ENCODE peak calls at places on chromosomes 2 and 18, in nine cellular contexts. X is Peyer's patch, J is GM06990, S is thyroid gland, Z is pancreas, U is WERI-Rb-1, L is A549, G is left lung, E is PC-3. T is an unnamed sample.

GRCh38 chr2:195280024-195280423 is 377.0 kb upstream of the SLC39A10 start:
- DNase-seq in X (no peak), J (no peak), S (no peak), Z (no peak), U (no peak), L (no peak), G (no peak), E (no peak), T (no peak)

GRCh38 chr2:48482774-48483173 is 47.2 kb upstream of the STON1 start:
- DNase-seq in X (no peak), J (no peak), S (no peak), Z (no peak), U (no peak), L (no peak), G (no peak), E (no peak), T (no peak)

GRCh38 chr2:62760555-62760954 is 55.0 kb downstream of the EHBP1 start:
- DNase-seq in X (no peak), J (no peak), S (no peak), Z (no peak), U (no peak), L (no peak), G (no peak), E (peak), T (peak)

GRCh38 chr2:240482141-240482540 is 46.7 kb downstream of the GPC1 start:
- DNase-seq in X (no peak), J (no peak), S (no peak), Z (no peak), U (no peak), L (no peak), G (peak), E (no peak), T (no peak)

GRCh38 chr2:9970386-9971044 is 19.0 kb downstream of the GRHL1 start:
- DNase-seq in X (no peak), J (no peak), S (no peak), Z (no peak), U (peak), L (no peak), G (no peak), E (no peak), T (no peak)

GRCh38 chr18:3345885-3346284 is 84.0 kb downstream of the MYL12B start:
- DNase-seq in X (no peak), J (no peak), S (no peak), Z (no peak), U (no peak), L (no peak), G (no peak), E (no peak), T (no peak)

GRCh38 chr2:1495676-1496393 is 82.6 kb downstream of the TPO start:
- DNase-seq in X (peak), J (no peak), S (no peak), Z (no peak), U (no peak), L (no peak), G (peak), E (no peak), T (no peak)

GRCh38 chr2:8004250-8004681 is 677.6 kb upstream of the ID2 start:
- DNase-seq in X (no peak), J (no peak), S (no peak), Z (no peak), U (no peak), L (peak), G (no peak), E (peak), T (no peak)

GRCh38 chr2:160568861-160569260 is 75.3 kb upstream of the RBMS1 start:
- DNase-seq in X (no peak), J (no peak), S (no peak), Z (no peak), U (no peak), L (no peak), G (no peak), E (no peak), T (no peak)

GRCh38 chr18:59238385-59238784 is 18.4 kb downstream of the GRP start:
- DNase-seq in X (no peak), J (no peak), S (no peak), Z (no peak), U (no peak), L (no peak), G (no peak), E (no peak), T (no peak)

GRCh38 chr2:122031544-122032263 is 276.3 kb downstream of the TSN start:
- DNase-seq in X (no peak), J (no peak), S (no peak), Z (no peak), U (peak), L (no peak), G (no peak), E (no peak), T (no peak)

GRCh38 chr2:189285351-189285750 is 105.8 kb upstream of the COL5A2 start:
- DNase-seq in X (no peak), J (no peak), S (no peak), Z (no peak), U (no peak), L (no peak), G (no peak), E (no peak), T (no peak)

GRCh38 chr2:149040451-149040850 is 2.0 kb downstream of the LYPD6B start:
- DNase-seq in X (no peak), J (peak), S (no peak), Z (no peak), U (peak), L (peak), G (no peak), E (peak), T (no peak)

GRCh38 chr2:118197011-118197695 is 108.9 kb downstream of the INSIG2 start:
- DNase-seq in X (no peak), J (no peak), S (no peak), Z (no peak), U (no peak), L (no peak), G (no peak), E (peak), T (no peak)

GRCh38 chr2:9071032-9071431 is 67.5 kb upstream of the MBOAT2 start:
- DNase-seq in X (peak), J (no peak), S (no peak), Z (no peak), U (no peak), L (peak), G (no peak), E (peak), T (no peak)

GRCh38 chr2:177691177-177691576 is 298.6 kb downstream of the AGPS start:
- DNase-seq in X (no peak), J (no peak), S (no peak), Z (no peak), U (no peak), L (no peak), G (no peak), E (no peak), T (no peak)

GRCh38 chr18:8890957-8891464 is 185.7 kb downstream of the MTCL1 start:
- DNase-seq in X (no peak), J (no peak), S (no peak), Z (no peak), U (no peak), L (peak), G (no peak), E (peak), T (peak)

GRCh38 chr2:173997269-173997668 is 32.1 kb upstream of the SP3 start:
- DNase-seq in X (peak), J (peak), S (peak), Z (peak), U (no peak), L (no peak), G (peak), E (no peak), T (no peak)

GRCh38 chr2:194672994-194673393 is 984.0 kb upstream of the SLC39A10 start:
- DNase-seq in X (no peak), J (no peak), S (no peak), Z (no peak), U (no peak), L (no peak), G (no peak), E (peak), T (no peak)

GRCh38 chr2:17594533-17595391 is 54.3 kb downstream of the VSNL1 start:
- DNase-seq in X (no peak), J (no peak), S (no peak), Z (no peak), U (no peak), L (no peak), G (no peak), E (peak), T (peak)

GRCh38 chr2:145141981-145142380 is 622.1 kb upstream of the ZEB2 start:
- DNase-seq in X (no peak), J (no peak), S (no peak), Z (no peak), U (no peak), L (no peak), G (no peak), E (no peak), T (no peak)

GRCh38 chr18:13486686-13487085 is 239.7 kb downstream of the FAM210A start:
- DNase-seq in X (no peak), J (no peak), S (no peak), Z (no peak), U (no peak), L (no peak), G (no peak), E (no peak), T (no peak)

GRCh38 chr2:14316594-14316993 is 315.9 kb upstream of the LRATD1 start:
- DNase-seq in X (no peak), J (no peak), S (no peak), Z (no peak), U (no peak), L (no peak), G (no peak), E (no peak), T (no peak)

GRCh38 chr2:36459725-36460137 is 104.2 kb downstream of the CRIM1 start:
- DNase-seq in X (peak), J (no peak), S (peak), Z (peak), U (peak), L (peak), G (no peak), E (peak), T (no peak)

GRCh38 chr2:123495241-123495640 is 529.8 kb upstream of the CNTNAP5 start:
- DNase-seq in X (no peak), J (no peak), S (no peak), Z (no peak), U (no peak), L (no peak), G (no peak), E (peak), T (no peak)

GRCh38 chr2:212424090-212424489 is 114.5 kb downstream of the ERBB4 start:
- DNase-seq in X (no peak), J (no peak), S (no peak), Z (no peak), U (no peak), L (no peak), G (no peak), E (peak), T (no peak)

GRCh38 chr18:56532176-56532840 is 106.1 kb downstream of the TXNL1 start:
- DNase-seq in X (no peak), J (peak), S (no peak), Z (no peak), U (no peak), L (no peak), G (no peak), E (peak), T (peak)

GRCh38 chr2:222609391-222609790 is 46.5 kb downstream of the FARSB start:
- DNase-seq in X (no peak), J (no peak), S (no peak), Z (no peak), U (no peak), L (no peak), G (no peak), E (no peak), T (no peak)

GRCh38 chr2:141015339-141016047 is 1115.3 kb downstream of the LRP1B start:
- DNase-seq in X (no peak), J (no peak), S (peak), Z (no peak), U (peak), L (no peak), G (no peak), E (no peak), T (peak)
- TF ChIP-seq CTCF in X (no peak), J (no peak), S (no peak), Z (no peak), U (no peak), L (no peak), G (no peak), E (no peak), T (no peak)

GRCh38 chr2:108589786-108590185 is 55.5 kb downstream of the LIMS1 start:
- DNase-seq in X (no peak), J (no peak), S (no peak), Z (no peak), U (no peak), L (no peak), G (no peak), E (no peak), T (no peak)

GRCh38 chr2:108587621-108588020 is 53.4 kb downstream of the LIMS1 start:
- DNase-seq in X (no peak), J (no peak), S (no peak), Z (peak), U (no peak), L (no peak), G (no peak), E (peak), T (no peak)

GRCh38 chr2:108586631-108587030 is 52.4 kb downstream of the LIMS1 start:
- DNase-seq in X (no peak), J (no peak), S (no peak), Z (no peak), U (no peak), L (no peak), G (no peak), E (no peak), T (no peak)

GRCh38 chr2:108589372-108589771 is 55.1 kb downstream of the LIMS1 start:
- DNase-seq in X (no peak), J (no peak), S (no peak), Z (no peak), U (no peak), L (no peak), G (no peak), E (no peak), T (no peak)

DNA sequence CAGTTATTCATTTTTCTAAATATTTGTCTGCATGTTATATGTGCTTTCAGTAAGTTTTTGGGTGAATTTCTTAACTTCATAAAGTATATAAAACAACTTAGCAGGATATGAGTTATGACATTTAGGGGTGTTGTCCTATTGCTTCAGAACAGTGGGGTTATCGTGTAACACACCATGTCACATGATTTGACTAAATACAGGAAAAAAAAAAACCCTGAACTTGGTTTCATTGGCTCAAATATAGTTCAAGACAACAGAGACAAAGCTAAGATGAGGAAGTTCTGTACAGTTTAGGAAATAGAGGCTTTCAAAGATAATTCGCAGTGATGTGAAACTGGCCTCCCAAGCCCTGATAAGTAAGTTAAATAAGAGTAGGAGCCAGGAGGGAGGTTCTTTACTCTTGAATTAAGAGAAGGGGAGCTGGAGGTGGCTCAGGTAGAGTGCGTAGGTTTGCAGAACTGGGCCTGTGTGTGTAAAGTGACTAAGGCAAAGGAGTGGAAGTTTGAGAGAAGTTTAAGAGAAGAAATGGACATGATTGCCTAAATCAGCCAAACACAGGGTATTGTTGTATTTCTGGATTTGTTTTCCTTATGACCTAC is 53.9 kb downstream of the LIMS1 start:
- DNase-seq in X (no peak), J (no peak), S (no peak), Z (no peak), U (no peak), L (no peak), G (no peak), E (peak), T (no peak)
- H3K4me3 ChIP-seq in X (no peak), J (no peak), S (no peak), Z (no peak), U (no peak), L (no peak), G (no peak), E (no peak), T (no peak)

GRCh38 chr2:45729753-45730512 is 78.5 kb downstream of the PRKCE start:
- DNase-seq in X (no peak), J (peak), S (peak), Z (no peak), U (peak), L (peak), G (no peak), E (peak), T (no peak)
- TF ChIP-seq CTCF in X (peak), J (peak), S (peak), Z (peak), U (peak), L (no peak), G (peak), E (peak), T (peak)

DNA sequence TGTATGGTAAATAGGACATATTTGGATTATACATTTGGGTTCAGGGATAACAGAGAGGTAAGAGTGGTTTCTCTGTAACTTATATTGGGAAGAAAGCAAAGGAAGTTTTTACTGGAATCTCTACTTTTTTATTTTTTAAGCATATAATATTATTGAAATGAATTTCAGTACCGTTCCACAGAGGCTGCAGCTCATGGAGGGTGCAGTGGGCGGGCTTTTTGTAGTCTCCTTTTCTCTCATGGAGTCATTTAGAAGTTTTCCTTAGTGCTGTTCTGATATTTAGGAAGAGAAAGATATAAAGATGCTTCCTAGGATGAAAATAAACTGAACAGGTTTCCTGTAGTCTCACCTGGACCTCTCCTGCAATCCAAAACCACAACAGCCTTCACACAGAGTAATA is 1153.3 kb upstream of the TMEFF2 start:
- DNase-seq in X (no peak), J (no peak), S (no peak), Z (no peak), U (no peak), L (no peak), G (no peak), E (no peak), T (no peak)
- H3K4me3 ChIP-seq in X (no peak), J (no peak), S (no peak), Z (no peak), U (no peak), L (peak), G (no peak), E (peak), T (no peak)

GRCh38 chr18:70172225-70172624 is 33.3 kb downstream of the RTTN start:
- DNase-seq in X (no peak), J (no peak), S (no peak), Z (no peak), U (no peak), L (no peak), G (no peak), E (peak), T (peak)
- TF ChIP-seq CTCF in X (peak), J (peak), S (no peak), Z (no peak), U (no peak), L (peak), G (no peak), E (peak), T (peak)

GRCh38 chr2:232875256-232876070 is 5.4 kb downstream of the SNORC start:
- DNase-seq in X (no peak), J (no peak), S (no peak), Z (no peak), U (peak), L (no peak), G (no peak), E (peak), T (no peak)
- H3K4me3 ChIP-seq in X (peak), J (peak), S (no peak), Z (no peak), U (peak), L (peak), G (peak), E (peak), T (no peak)

GRCh38 chr2:49616800-49617199 is 462.5 kb upstream of the FSHR start:
- DNase-seq in X (no peak), J (no peak), S (no peak), Z (no peak), U (peak), L (no peak), G (no peak), E (peak), T (peak)
- TF ChIP-seq CTCF in X (peak), J (peak), S (peak), Z (peak), U (peak), L (peak), G (no peak), E (peak), T (peak)

DNA sequence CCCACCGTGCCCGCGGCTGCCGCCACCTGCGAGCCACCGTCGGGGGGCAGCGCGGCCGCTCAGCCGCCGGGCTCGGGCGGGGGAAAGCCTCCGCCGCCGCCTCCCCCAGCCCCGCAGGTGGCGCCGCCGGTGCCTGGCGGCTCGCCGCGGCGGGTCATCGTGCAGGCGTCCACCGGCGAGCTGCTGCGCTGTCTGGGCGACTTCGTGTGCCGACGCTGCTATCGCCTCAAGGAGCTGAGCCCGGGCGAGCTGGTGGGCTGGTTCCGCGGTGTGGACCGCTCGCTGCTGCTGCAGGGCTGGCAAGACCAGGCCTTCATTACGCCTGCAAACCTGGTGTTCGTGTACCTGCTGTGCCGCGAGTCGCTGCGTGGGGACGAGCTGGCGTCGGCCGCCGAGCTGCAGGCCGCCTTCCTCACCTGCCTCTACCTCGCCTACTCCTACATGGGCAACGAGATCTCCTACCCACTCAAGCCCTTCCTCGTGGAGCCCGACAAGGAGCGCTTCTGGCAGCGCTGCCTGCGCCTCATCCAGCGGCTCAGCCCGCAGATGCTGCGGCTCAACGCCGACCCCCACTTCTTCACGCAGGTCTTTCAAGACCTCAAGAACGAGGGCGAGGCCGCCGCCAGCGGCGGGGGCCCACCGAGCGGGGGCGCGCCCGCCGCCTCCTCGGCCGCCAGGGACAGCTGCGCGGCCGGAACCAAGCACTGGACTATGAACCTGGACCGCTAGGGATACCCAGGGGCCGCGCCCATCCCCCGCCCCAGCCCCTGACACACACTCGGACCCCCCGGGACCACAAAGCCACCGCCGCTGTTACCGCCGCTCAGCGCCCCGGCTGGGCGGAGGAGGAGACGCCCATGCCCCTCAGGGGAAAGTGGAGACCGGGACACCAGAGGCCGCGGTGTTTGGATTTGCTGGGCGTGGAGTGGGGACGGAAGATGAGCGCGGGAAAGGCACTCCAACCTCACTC is 1.0 kb downstream of the CDK5R2 start:
- DNase-seq in X (no peak), J (peak), S (no peak), Z (no peak), U (peak), L (no peak), G (no peak), E (no peak), T (no peak)
- H3K4me3 ChIP-seq in X (no peak), J (no peak), S (no peak), Z (no peak), U (peak), L (peak), G (no peak), E (peak), T (no peak)

GRCh38 chr18:25456284-25456683 is 104.3 kb upstream of the ZNF521 start:
- DNase-seq in X (no peak), J (no peak), S (no peak), Z (no peak), U (no peak), L (no peak), G (no peak), E (no peak), T (no peak)

GRCh38 chr18:25454270-25454659 is 102.3 kb upstream of the ZNF521 start:
- DNase-seq in X (no peak), J (no peak), S (no peak), Z (no peak), U (no peak), L (no peak), G (no peak), E (no peak), T (no peak)

GRCh38 chr18:25453556-25454269 is 101.7 kb upstream of the ZNF521 start:
- DNase-seq in X (no peak), J (no peak), S (no peak), Z (no peak), U (no peak), L (no peak), G (no peak), E (no peak), T (peak)

GRCh38 chr18:25457196-25457595 is 105.2 kb upstream of the ZNF521 start:
- DNase-seq in X (no peak), J (no peak), S (no peak), Z (no peak), U (no peak), L (no peak), G (no peak), E (no peak), T (no peak)

GRCh38 chr18:25454728-25455127 is 102.8 kb upstream of the ZNF521 start:
- DNase-seq in X (no peak), J (no peak), S (no peak), Z (no peak), U (no peak), L (no peak), G (no peak), E (no peak), T (no peak)
- TF ChIP-seq CTCF in X (no peak), J (no peak), S (no peak), Z (no peak), U (no peak), L (no peak), G (no peak), E (no peak), T (no peak)